ENCODE peak calls at places on chromosomes 16 and 17, in nine cellular contexts. G is uterus, Y is mucosa of descending colon, D is GM06990, H is fibroblast of the aortic adventitia, E is PC-9, W is BJ, Q is MM.1S, T is ascending aorta. Z is an unnamed sample.

GRCh38 chr17:13513039-13513405 is 88.7 kb downstream of the HS3ST3A1 start:
- DNase-seq in D (no peak), T (no peak), E (no peak), Y (no peak), Q (no peak), W (no peak), H (peak), G (peak), Z (no peak)

GRCh38 chr17:33272438-33272837 is 20.7 kb downstream of the ASIC2 start:
- DNase-seq in E (no peak), W (no peak), D (no peak), T (no peak), Q (no peak), Y (no peak), H (no peak), G (no peak), Z (no peak)

GRCh38 chr16:29024280-29024679 is 39.4 kb downstream of the LAT start:
- DNase-seq in Q (no peak), T (no peak), Y (no peak), G (no peak), E (no peak), D (no peak), W (no peak), H (no peak), Z (no peak)

GRCh38 chr16:14289692-14290340 is 218.7 kb downstream of the MRTFB start:
- DNase-seq in G (no peak), Y (no peak), D (no peak), E (peak), H (no peak), W (no peak), T (no peak), Q (peak), Z (no peak)

GRCh38 chr17:82126479-82127314 is 28.7 kb upstream of the FASN start:
- DNase-seq in G (no peak), E (no peak), T (no peak), Q (no peak), H (no peak), Y (peak), W (no peak), D (no peak), Z (no peak)

GRCh38 chr17:66955821-66956220 is 8.7 kb upstream of the CACNG4 start:
- DNase-seq in W (no peak), G (no peak), D (no peak), Q (no peak), E (no peak), H (no peak), Y (no peak), T (no peak), Z (no peak)

GRCh38 chr16:68234188-68235104 is 1.5 kb downstream of the ESRP2 start:
- DNase-seq in D (no peak), W (no peak), T (peak), Q (no peak), H (no peak), E (peak), Y (peak), G (peak), Z (no peak)

GRCh38 chr17:83088451-83089321 is 9.3 kb downstream of the METRNL start:
- DNase-seq in W (no peak), D (no peak), T (no peak), Q (no peak), Y (no peak), E (peak), H (no peak), G (no peak), Z (no peak)

GRCh38 chr17:81040791-81041337 is 5.9 kb downstream of the BAIAP2 start:
- DNase-seq in T (no peak), Q (no peak), W (no peak), D (no peak), H (peak), Y (no peak), E (no peak), G (no peak), Z (peak)

GRCh38 chr17:79276824-79277223 is 202.2 kb downstream of the ENGASE start:
- DNase-seq in T (no peak), H (no peak), D (no peak), W (no peak), Q (no peak), E (no peak), G (no peak), Y (no peak), Z (no peak)

GRCh38 chr16:21638573-21638975 is 13.8 kb downstream of the IGSF6 start:
- DNase-seq in W (no peak), T (no peak), Q (no peak), Y (no peak), H (peak), G (no peak), D (no peak), E (no peak), Z (peak)

GRCh38 chr17:46892192-46892703 is 30.7 kb upstream of the GOSR2 start:
- DNase-seq in W (no peak), E (no peak), D (no peak), T (no peak), G (no peak), Q (no peak), H (no peak), Y (no peak), Z (no peak)

GRCh38 chr17:58381124-58381838 is 29.3 kb upstream of the SUPT4H1 start:
- DNase-seq in Q (no peak), G (no peak), E (no peak), W (no peak), D (no peak), Y (no peak), H (no peak), T (no peak), Z (no peak)

GRCh38 chr16:73215482-73216377 is 167.8 kb upstream of the ZFHX3 start:
- DNase-seq in W (no peak), Q (no peak), E (no peak), T (no peak), H (no peak), Y (no peak), D (no peak), G (no peak), Z (no peak)

GRCh38 chr16:69324585-69325253 is 5.7 kb downstream of the PDF start:
- DNase-seq in H (no peak), E (no peak), G (no peak), Q (no peak), D (no peak), T (peak), Y (no peak), W (no peak), Z (no peak)

GRCh38 chr17:67995568-67996191 is 589 bp downstream of the C17orf58 start:
- DNase-seq in Q (peak), E (no peak), T (peak), D (no peak), G (peak), H (peak), W (no peak), Y (peak), Z (peak)

GRCh38 chr17:51947160-51947559 is 211.4 kb downstream of the CA10 start:
- DNase-seq in H (no peak), G (no peak), T (no peak), Y (no peak), W (no peak), E (no peak), Q (no peak), D (no peak), Z (no peak)

GRCh38 chr17:82542439-82542838 is 22.9 kb downstream of the FOXK2 start:
- DNase-seq in T (no peak), D (no peak), Y (no peak), G (no peak), H (no peak), Q (no peak), W (no peak), E (no peak), Z (no peak)

GRCh38 chr17:14815079-14815478 is 450.0 kb downstream of the PMP22 start:
- DNase-seq in E (no peak), H (no peak), Y (no peak), T (no peak), G (no peak), D (no peak), Q (no peak), W (no peak), Z (no peak)

GRCh38 chr17:37068266-37068665 is 119.5 kb downstream of the AATF start:
- DNase-seq in H (no peak), T (no peak), W (no peak), Q (no peak), Y (no peak), D (no peak), G (no peak), E (no peak), Z (no peak)

GRCh38 chr16:10039220-10040096 is 142.8 kb downstream of the GRIN2A start:
- DNase-seq in G (no peak), H (peak), Q (peak), E (no peak), W (no peak), Y (no peak), D (peak), T (no peak), Z (peak)

GRCh38 chr17:76014100-76014924 is 12.8 kb downstream of the EVPL start:
- DNase-seq in G (peak), W (no peak), D (peak), E (peak), Y (peak), H (peak), Q (peak), T (peak), Z (peak)

GRCh38 chr17:43034623-43035293 is 9.7 kb downstream of the RND2 start:
- DNase-seq in W (no peak), G (no peak), H (no peak), E (no peak), D (no peak), Q (no peak), Y (no peak), T (no peak), Z (no peak)

GRCh38 chr17:7842950-7843535 is 9.0 kb downstream of the KDM6B start:
- DNase-seq in G (peak), T (peak), Q (peak), E (peak), H (peak), Y (peak), W (no peak), D (no peak), Z (no peak)

GRCh38 chr17:40956401-40957254 is 10.1 kb downstream of the KRT39 start:
- DNase-seq in Q (no peak), D (no peak), Y (no peak), G (no peak), E (peak), W (peak), T (no peak), H (peak), Z (no peak)

GRCh38 chr17:42846594-42847280 is 2.4 kb downstream of the AOC2 start:
- DNase-seq in E (no peak), Q (no peak), T (no peak), D (no peak), W (no peak), H (peak), Y (no peak), G (no peak), Z (no peak)

GRCh38 chr17:40303009-40303657 is 5.8 kb upstream of the RARA start:
- DNase-seq in H (peak), T (peak), G (peak), E (no peak), D (no peak), W (no peak), Y (no peak), Q (peak), Z (peak)

GRCh38 chr16:11614587-11615175 is 28.0 kb upstream of the LITAF start:
- DNase-seq in Q (no peak), D (no peak), G (no peak), E (no peak), T (no peak), Y (peak), W (no peak), H (no peak), Z (no peak)

GRCh38 chr17:17851101-17851500 is 14.3 kb upstream of the SREBF1 start:
- DNase-seq in H (no peak), D (no peak), Y (no peak), T (no peak), W (no peak), Q (no peak), E (no peak), G (no peak), Z (no peak)

GRCh38 chr17:46179375-46179999 is 13.7 kb downstream of the KANSL1 start:
- DNase-seq in Y (no peak), E (no peak), W (no peak), T (no peak), Q (no peak), H (no peak), D (peak), G (no peak), Z (peak)

GRCh38 chr16:84532855-84533486 is 28.5 kb upstream of the MEAK7 start:
- DNase-seq in Q (no peak), H (no peak), G (no peak), W (no peak), Y (no peak), E (no peak), D (no peak), T (no peak), Z (no peak)

GRCh38 chr17:71975331-71975801 is 145.5 kb upstream of the SOX9 start:
- DNase-seq in G (peak), D (no peak), W (peak), E (peak), Q (no peak), Y (peak), T (peak), H (peak), Z (no peak)

GRCh38 chr17:77086433-77087010 is 54.2 kb upstream of the SEC14L1 start:
- DNase-seq in T (peak), G (peak), W (no peak), E (peak), H (peak), D (peak), Q (peak), Y (peak), Z (peak)

GRCh38 chr16:15888072-15888976 is at the start of gene CEP20:
- DNase-seq in H (peak), Q (peak), Y (peak), G (peak), W (peak), E (peak), T (peak), D (peak), Z (peak)
- TF ChIP-seq CTCF in H (peak), Q (no peak), Y (no peak), G (peak), W (peak), E (no peak), T (peak), D (no peak), Z (no peak)

GRCh38 chr16:58094026-58094425 is 35.2 kb downstream of the CFAP20 start:
- DNase-seq in D (no peak), W (no peak), E (no peak), H (no peak), Q (no peak), T (no peak), G (no peak), Y (no peak), Z (no peak)
- TF ChIP-seq CTCF in D (no peak), W (no peak), E (no peak), H (no peak), Q (no peak), T (no peak), G (no peak), Y (no peak), Z (no peak)

GRCh38 chr16:31458835-31459721 is at the start of gene ARMC5:
- DNase-seq in E (peak), W (peak), H (peak), Y (peak), T (peak), Q (peak), G (peak), D (peak), Z (peak)

GRCh38 chr16:31456988-31457360 is 2.3 kb upstream of the ARMC5 start:
- DNase-seq in Q (no peak), T (peak), W (no peak), E (no peak), G (no peak), H (no peak), D (no peak), Y (peak), Z (no peak)

GRCh38 chr16:31459722-31460581 is 651 bp downstream of the ARMC5 start:
- DNase-seq in Q (peak), Y (peak), W (peak), T (peak), H (peak), E (peak), G (peak), D (peak), Z (peak)

GRCh38 chr16:31460582-31461002 is 1.3 kb downstream of the ARMC5 start:
- DNase-seq in W (no peak), G (no peak), Y (no peak), H (peak), Q (peak), D (no peak), E (no peak), T (peak), Z (peak)

DNA sequence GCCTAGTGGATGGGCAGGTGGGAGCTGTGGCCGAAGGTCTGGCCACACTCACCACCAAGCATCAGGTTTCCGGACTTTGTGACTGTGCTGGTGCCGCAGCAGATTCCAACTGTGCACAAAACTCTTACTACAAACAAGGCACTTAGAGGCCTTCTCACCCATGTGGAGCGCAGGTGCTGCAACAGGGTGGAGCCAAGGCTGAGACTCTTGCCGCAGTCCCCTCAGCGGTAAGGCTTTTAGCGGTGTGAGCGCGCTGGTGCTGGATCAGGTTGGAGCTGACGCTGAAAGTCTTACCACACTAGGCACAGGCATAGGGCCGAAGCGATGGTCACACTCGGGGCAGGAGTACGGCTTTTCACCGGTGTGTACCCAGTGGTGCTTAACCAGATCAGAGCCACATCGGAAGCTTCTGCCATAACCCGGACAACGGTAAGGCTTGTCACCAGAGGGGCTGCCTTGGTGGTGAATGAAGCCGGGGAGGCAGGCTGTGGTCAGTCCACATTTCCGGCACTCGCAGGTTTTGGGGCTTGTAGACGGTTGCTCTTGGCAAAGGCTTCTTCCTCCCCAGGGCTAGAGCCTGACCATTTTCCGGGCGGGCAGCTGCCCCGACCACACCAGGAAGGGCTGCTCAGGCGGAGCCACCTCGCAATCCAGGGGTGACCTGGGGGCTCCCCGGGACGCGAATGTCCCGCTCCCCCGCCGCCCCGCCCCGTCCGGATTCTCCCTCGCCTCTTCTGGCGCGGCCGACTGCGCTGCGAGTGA is 1.0 kb upstream of the ARMC5 start:
- DNase-seq in Q (peak), H (peak), E (peak), W (no peak), D (peak), G (no peak), Y (peak), T (no peak), Z (peak)
- TF ChIP-seq CTCF in Q (peak), H (peak), E (no peak), W (no peak), D (no peak), G (no peak), Y (peak), T (no peak), Z (peak)

GRCh38 chr17:19579192-19579668 is 45.6 kb downstream of the SLC47A1 start:
- DNase-seq in W (no peak), T (no peak), H (no peak), E (no peak), Q (no peak), D (no peak), G (peak), Y (no peak), Z (no peak)

GRCh38 chr17:19583871-19584270 is 50.2 kb downstream of the SLC47A1 start:
- DNase-seq in W (no peak), H (no peak), Y (no peak), G (no peak), D (no peak), Q (no peak), T (no peak), E (no peak), Z (no peak)

GRCh38 chr17:19579867-19580565 is 46.4 kb downstream of the SLC47A1 start:
- DNase-seq in W (no peak), D (no peak), E (no peak), Q (no peak), T (no peak), Y (no peak), G (peak), H (no peak), Z (no peak)

GRCh38 chr17:19574956-19575355 is 41.3 kb downstream of the SLC47A1 start:
- DNase-seq in Q (no peak), D (no peak), Y (no peak), H (no peak), G (no peak), W (no peak), E (no peak), T (no peak), Z (no peak)

GRCh38 chr17:19578545-19578944 is 44.9 kb downstream of the SLC47A1 start:
- DNase-seq in H (peak), T (no peak), W (no peak), G (no peak), E (no peak), D (no peak), Y (no peak), Q (no peak), Z (no peak)
- TF ChIP-seq CTCF in H (no peak), T (no peak), W (no peak), G (no peak), E (no peak), D (no peak), Y (no peak), Q (no peak), Z (no peak)

DNA sequence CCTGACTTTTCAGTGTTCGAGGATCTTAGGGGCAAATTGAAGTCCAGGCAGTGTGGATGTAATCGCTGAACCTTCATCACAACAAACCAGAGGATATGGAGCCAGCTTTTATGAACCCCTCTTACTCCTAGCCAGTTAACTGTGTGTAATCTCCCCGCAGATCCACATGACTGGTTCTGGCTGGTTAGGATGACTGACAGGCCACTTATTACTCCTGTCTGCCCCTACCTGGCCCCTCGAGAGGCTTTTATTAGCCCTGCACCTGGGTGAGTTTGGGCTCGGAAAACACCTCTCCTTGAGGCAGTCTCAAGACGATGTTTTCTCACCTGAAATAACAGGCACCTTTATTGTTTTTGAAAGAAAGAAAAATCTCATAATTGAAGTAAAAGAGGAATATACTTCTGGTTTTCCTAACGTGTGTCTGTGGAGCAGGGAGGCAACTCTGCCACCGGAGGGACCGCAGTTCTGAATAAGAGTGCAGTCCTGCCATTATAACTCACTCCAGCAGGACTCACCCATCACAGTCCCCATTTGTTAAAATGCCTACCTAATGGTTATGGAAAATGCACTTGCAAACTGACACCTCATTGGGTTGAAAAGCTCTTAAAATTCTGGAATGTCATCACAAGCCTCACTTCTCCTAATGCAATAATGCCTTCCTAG is 291.9 kb upstream of the N4BP1 start:
- DNase-seq in Y (no peak), D (no peak), H (no peak), E (no peak), W (no peak), Q (no peak), T (no peak), G (no peak), Z (no peak)
- TF ChIP-seq CTCF in Y (no peak), D (peak), H (no peak), E (peak), W (peak), Q (no peak), T (no peak), G (no peak), Z (no peak)

Z was measured in GM13977.